ENCODE peak calls at places on chromosomes 1 and 21, in four cellular contexts. H, N, U and C are unnamed samples.
A peak's percentile ranks its signal among the peaks of the same experiment; 100 is the strongest.

GRCh38 chr1:109979489-109980091 is 5.0 kb upstream of the AHCYL1 start:
- DNase-seq in H (no peak), N (no peak), U (no peak), C (no peak)

GRCh38 chr21:42187976-42188653 is 30.8 kb upstream of the ABCG1 start:
- DNase-seq in H (no peak), N (peak; percentile 58), U (peak; percentile 86), C (peak; percentile 62)

GRCh38 chr21:42248783-42249597 is 30.1 kb downstream of the ABCG1 start:
- DNase-seq in H (no peak), N (no peak), U (no peak), C (no peak)

GRCh38 chr1:22685675-22686074 is 25.0 kb upstream of the EPHB2 start:
- DNase-seq in H (no peak), N (no peak), U (no peak), C (peak; percentile 41)

GRCh38 chr1:244974550-244974949 is 110.2 kb upstream of the HNRNPU start:
- DNase-seq in H (no peak), N (no peak), U (no peak), C (no peak)

GRCh38 chr1:185973645-185974044 is 239.5 kb downstream of the HMCN1 start:
- DNase-seq in H (no peak), N (no peak), U (no peak), C (no peak)

GRCh38 chr1:210003501-210003900 is 65.5 kb downstream of the SYT14 start:
- DNase-seq in H (no peak), N (no peak), U (no peak), C (peak; percentile 11)

GRCh38 chr1:19405761-19406481 is 79.4 kb downstream of the CAPZB start:
- DNase-seq in H (no peak), N (no peak), U (no peak), C (no peak)

GRCh38 chr1:51329443-51330325 is 678 bp downstream of the TTC39A start:
- DNase-seq in H (peak; percentile 58), N (no peak), U (no peak), C (no peak)

GRCh38 chr1:39902121-39902807 is 547 bp upstream of the MYCL start:
- DNase-seq in H (peak; percentile 58), N (peak; percentile 25), U (peak; percentile 52), C (peak; percentile 79)

GRCh38 chr1:194067772-194068171 is 881.4 kb upstream of the B3GALT2 start:
- DNase-seq in H (no peak), N (no peak), U (no peak), C (no peak)

GRCh38 chr1:194068444-194069167 is 882.2 kb upstream of the B3GALT2 start:
- DNase-seq in H (no peak), N (no peak), U (no peak), C (no peak)

GRCh38 chr1:194062526-194062925 is 876.1 kb upstream of the B3GALT2 start:
- DNase-seq in H (no peak), N (no peak), U (no peak), C (no peak)

GRCh38 chr1:194062962-194063361 is 876.5 kb upstream of the B3GALT2 start:
- DNase-seq in H (no peak), N (no peak), U (no peak), C (no peak)
- H3K27ac ChIP-seq in H (no peak overlapping the region), N (no peak overlapping the region), U (no peak overlapping the region), C (no peak overlapping the region)

GRCh38 chr1:12539705-12540579 is 78.1 kb downstream of the DHRS3 start:
- DNase-seq in H (peak; percentile 55), N (no peak), U (no peak), C (peak; percentile 99)

GRCh38 chr1:12540580-12541273 is 77.3 kb downstream of the DHRS3 start:
- DNase-seq in H (no peak), N (no peak), U (no peak), C (no peak)

GRCh38 chr1:12537906-12538461 is 80.0 kb downstream of the DHRS3 start:
- DNase-seq in H (no peak), N (no peak), U (no peak), C (no peak)

GRCh38 chr1:12537294-12537693 is 80.7 kb downstream of the DHRS3 start:
- DNase-seq in H (no peak), N (no peak), U (no peak), C (no peak)

GRCh38 chr1:12539320-12539704 is 78.7 kb downstream of the DHRS3 start:
- DNase-seq in H (no peak), N (no peak), U (no peak), C (no peak)
- H3K27ac ChIP-seq in H (peak overlapping the region; percentile 54), N (no peak overlapping the region), U (no peak overlapping the region), C (no peak overlapping the region)

GRCh38 chr1:202858789-202859414 is 30.0 kb downstream of the RABIF start:
- DNase-seq in H (peak; percentile 30), N (no peak), U (no peak), C (peak; percentile 81)
- H3K27ac ChIP-seq in H (peak overlapping the region; percentile 66), N (no peak overlapping the region), U (no peak overlapping the region), C (no peak overlapping the region)

DNA sequence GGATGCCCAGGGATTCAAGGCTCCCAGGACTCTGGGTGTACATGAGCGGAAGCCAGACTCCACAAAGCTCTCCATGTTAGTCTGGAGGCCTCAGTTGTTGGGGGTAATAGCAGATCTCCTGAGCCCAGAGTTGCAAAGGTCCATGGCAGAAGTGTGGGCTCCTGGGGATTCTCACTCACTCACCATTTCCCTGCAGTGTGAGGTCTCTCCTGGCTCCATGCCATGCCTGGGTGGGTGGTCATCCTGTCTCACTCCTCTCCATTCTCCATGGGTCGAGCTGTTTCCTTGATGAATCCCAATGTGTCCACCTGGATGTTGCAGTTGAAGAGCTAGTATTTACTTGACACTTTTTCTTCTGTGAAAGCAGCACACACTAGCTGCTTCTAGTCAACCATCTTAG is 156.8 kb upstream of the LRRC7 start:
- DNase-seq in H (no peak), N (no peak), U (no peak), C (no peak)
- H3K27ac ChIP-seq in H (no peak overlapping the region), N (no peak overlapping the region), U (no peak overlapping the region), C (no peak overlapping the region)

DNA sequence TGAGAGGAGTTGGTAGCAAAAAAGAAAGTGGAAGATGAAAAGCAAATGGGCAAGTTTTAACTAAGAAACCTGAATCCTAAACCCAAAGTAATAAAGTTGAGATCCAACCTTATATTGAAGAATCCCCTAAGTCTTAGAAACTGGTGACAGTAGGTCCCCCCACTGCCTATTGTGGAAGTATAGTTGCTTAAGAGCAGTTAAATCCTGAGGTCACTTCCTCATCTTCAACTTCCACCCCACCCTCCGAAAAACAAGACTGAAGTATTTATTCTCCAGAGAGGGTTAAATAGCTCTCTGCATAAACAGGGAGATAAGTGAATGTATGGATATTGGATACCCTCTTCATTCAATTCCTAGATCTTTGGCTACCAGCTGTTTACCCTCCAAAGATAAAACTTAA is 3.3 kb upstream of the DSTYK start:
- DNase-seq in H (no peak), N (no peak), U (no peak), C (no peak)
- H3K27ac ChIP-seq in H (no peak overlapping the region), N (no peak overlapping the region), U (no peak overlapping the region), C (no peak overlapping the region)

GRCh38 chr1:32706491-32706890 is 3.9 kb upstream of the SYNC start:
- DNase-seq in H (no peak), N (no peak), U (no peak), C (no peak)
- H3K27ac ChIP-seq in H (no peak overlapping the region), N (no peak overlapping the region), U (no peak overlapping the region), C (no peak overlapping the region)

DNA sequence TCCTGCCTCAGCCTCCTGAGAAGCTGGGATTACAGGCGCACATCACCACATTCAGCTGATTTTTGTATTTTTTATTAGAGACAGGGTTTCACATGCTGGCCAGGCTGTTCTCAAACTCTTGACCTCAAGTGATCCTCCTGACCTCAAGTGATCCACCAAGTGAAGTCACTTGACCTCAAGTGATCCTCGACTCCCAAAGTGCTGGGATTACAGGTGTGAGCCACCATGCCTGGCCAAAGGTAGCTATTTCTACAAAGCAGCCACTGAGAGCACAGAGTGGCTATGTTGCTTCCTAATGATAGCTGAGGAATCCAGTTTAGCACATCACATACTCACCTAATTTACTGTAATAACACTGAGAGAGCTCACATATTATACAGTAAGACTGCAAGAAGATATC is 44.8 kb upstream of the CPLANE2 start:
- DNase-seq in H (no peak), N (no peak), U (no peak), C (no peak)
- H3K27ac ChIP-seq in H (no peak overlapping the region), N (no peak overlapping the region), U (no peak overlapping the region), C (no peak overlapping the region)

GRCh38 chr1:96509944-96510343 is 211.6 kb upstream of the PTBP2 start:
- DNase-seq in H (no peak), N (no peak), U (no peak), C (no peak)

GRCh38 chr1:96510911-96511310 is 210.7 kb upstream of the PTBP2 start:
- DNase-seq in H (no peak), N (no peak), U (no peak), C (no peak)

GRCh38 chr1:96513136-96513535 is 208.4 kb upstream of the PTBP2 start:
- DNase-seq in H (no peak), N (no peak), U (no peak), C (no peak)

GRCh38 chr1:96508226-96508625 is 213.4 kb upstream of the PTBP2 start:
- DNase-seq in H (no peak), N (no peak), U (no peak), C (no peak)

GRCh38 chr1:96509351-96509750 is 212.2 kb upstream of the PTBP2 start:
- DNase-seq in H (no peak), N (no peak), U (no peak), C (no peak)
- H3K27ac ChIP-seq in H (no peak overlapping the region), N (no peak overlapping the region), U (no peak overlapping the region), C (no peak overlapping the region)